ENCODE peak calls at places on chromosomes 16 and 17, in six cellular contexts. C, M, T, V, P and R are unnamed samples.

GRCh38 chr17:1649844-1650409 is at the start of gene RILP:
- DNase-seq in V (peak; percentile 83), P (peak; percentile 61), T (peak; percentile 87), C (peak; percentile 76), M (peak; percentile 91), R (peak; percentile 88)

GRCh38 chr16:5336898-5337297 is 239.3 kb upstream of the EEF2KMT start:
- DNase-seq in M (no peak), C (no peak), T (no peak), P (no peak), V (no peak), R (no peak)

GRCh38 chr16:19696312-19696711 is 21.7 kb downstream of the KNOP1 start:
- DNase-seq in T (peak; percentile 71), P (peak; percentile 94), C (peak; percentile 83), M (peak; percentile 92), V (no peak), R (peak; percentile 95)

GRCh38 chr16:64920211-64920610 is 201.7 kb downstream of the CDH11 start:
- DNase-seq in V (no peak), P (no peak), C (no peak), T (no peak), M (no peak), R (peak; percentile 1)

GRCh38 chr16:64152010-64152767 is 969.7 kb downstream of the CDH11 start:
- DNase-seq in M (no peak), C (no peak), T (no peak), P (no peak), V (no peak), R (peak; percentile 5)

GRCh38 chr17:18093616-18094408 is 6.1 kb downstream of the DRG2 start:
- DNase-seq in P (peak; percentile 50), T (peak; percentile 44), C (peak; percentile 85), M (no peak), V (peak; percentile 77), R (peak; percentile 88)

GRCh38 chr16:66741131-66741900 is 10.1 kb downstream of the DYNC1LI2 start:
- DNase-seq in C (peak; percentile 74), T (peak; percentile 82), P (peak; percentile 99), V (no peak), M (peak; percentile 89), R (peak; percentile 96)

GRCh38 chr16:26454102-26454501 is 612.6 kb upstream of the C16orf82 start:
- DNase-seq in M (no peak), V (no peak), T (no peak), P (no peak), C (peak; percentile 5), R (no peak)

GRCh38 chr17:10755592-10756127 is 25.8 kb upstream of the TMEM220 start:
- DNase-seq in M (no peak), C (no peak), V (no peak), T (no peak), P (no peak), R (no peak)

GRCh38 chr17:68319420-68320162 is 28.3 kb downstream of the ARSG start:
- DNase-seq in M (no peak), P (no peak), T (no peak), V (no peak), C (no peak), R (no peak)

GRCh38 chr17:16941072-16941641 is 30.8 kb downstream of the TNFRSF13B start:
- DNase-seq in C (peak; percentile 73), M (no peak), T (no peak), P (no peak), V (no peak), R (peak; percentile 42)

GRCh38 chr17:3886776-3887175 is 6.1 kb downstream of the CAMKK1 start:
- DNase-seq in M (no peak), P (no peak), V (no peak), C (no peak), T (no peak), R (no peak)

GRCh38 chr16:67897231-67897630 is 4.2 kb downstream of the PSKH1 start:
- DNase-seq in P (peak; percentile 95), V (no peak), M (no peak), C (no peak), T (no peak), R (peak; percentile 95)

GRCh38 chr17:80604007-80604728 is 59.5 kb downstream of the RPTOR start:
- DNase-seq in P (no peak), V (no peak), T (no peak), C (no peak), M (no peak), R (no peak)

GRCh38 chr17:32267690-32268205 is 2.1 kb downstream of the RHBDL3 start:
- DNase-seq in P (no peak), V (peak; percentile 59), T (no peak), M (no peak), C (no peak), R (peak; percentile 89)

GRCh38 chr16:3999479-3999868 is 116.8 kb downstream of the ADCY9 start:
- DNase-seq in P (no peak), C (no peak), V (peak; percentile 72), T (peak; percentile 63), M (no peak), R (peak; percentile 86)

GRCh38 chr16:74825941-74826340 is 51.3 kb upstream of the FA2H start:
- DNase-seq in P (no peak), M (no peak), T (no peak), C (no peak), V (no peak), R (no peak)

GRCh38 chr17:80501739-80502577 is 25.6 kb upstream of the NPTX1 start:
- DNase-seq in V (peak; percentile 52), P (no peak), T (no peak), M (peak; percentile 29), C (no peak), R (peak; percentile 91)

GRCh38 chr17:82629748-82630147 is 18.5 kb downstream of the WDR45B start:
- DNase-seq in T (no peak), V (no peak), M (no peak), P (no peak), C (no peak), R (no peak)
- H3K36me3 ChIP-seq in T (peaks cover 21% of the 10 kb centered on the region), V (peaks cover 19% of the 10 kb centered on the region), M (no peaks in the 10 kb centered on the region), P (peaks cover 30% of the 10 kb centered on the region), C (peaks cover 55% of the 10 kb centered on the region), R (peaks cover 44% of the 10 kb centered on the region)

GRCh38 chr16:821751-822150 is 21.2 kb upstream of the GNG13 start:
- DNase-seq in T (no peak), V (peak; percentile 86), C (no peak), P (no peak), M (no peak), R (no peak)

GRCh38 chr16:824194-824593 is 23.7 kb upstream of the GNG13 start:
- DNase-seq in M (no peak), T (no peak), C (no peak), P (no peak), V (no peak), R (no peak)

GRCh38 chr16:820730-821129 is 20.2 kb upstream of the GNG13 start:
- DNase-seq in P (no peak), C (no peak), M (no peak), V (no peak), T (no peak), R (no peak)

GRCh38 chr16:822909-823297 is 22.4 kb upstream of the GNG13 start:
- DNase-seq in V (no peak), P (no peak), T (no peak), C (no peak), M (no peak), R (no peak)

GRCh38 chr16:822174-822908 is 21.8 kb upstream of the GNG13 start:
- DNase-seq in T (no peak), C (no peak), M (no peak), P (no peak), V (no peak), R (no peak)
- H3K27me3 ChIP-seq in T (peaks cover 78% of the 10 kb centered on the region), C (no peaks in the 10 kb centered on the region), M (peaks cover 52% of the 10 kb centered on the region), P (no peaks in the 10 kb centered on the region), V (no peaks in the 10 kb centered on the region), R (peaks cover 34% of the 10 kb centered on the region)

GRCh38 chr17:20046629-20047028 is 37.5 kb downstream of the SPECC1 start:
- DNase-seq in M (no peak), V (peak; percentile 25), P (no peak), C (no peak), T (no peak), R (no peak)

GRCh38 chr17:20045476-20045875 is 36.3 kb downstream of the SPECC1 start:
- DNase-seq in M (no peak), C (no peak), T (no peak), V (no peak), P (no peak), R (no peak)

GRCh38 chr17:20040216-20040615 is 31.1 kb downstream of the SPECC1 start:
- DNase-seq in V (no peak), T (no peak), M (no peak), C (no peak), P (no peak), R (no peak)

GRCh38 chr17:20043034-20043433 is 33.9 kb downstream of the SPECC1 start:
- DNase-seq in T (no peak), V (no peak), M (no peak), P (no peak), C (no peak), R (no peak)
- H3K36me3 ChIP-seq in T (no peaks in the 10 kb centered on the region), V (no peaks in the 10 kb centered on the region), M (no peaks in the 10 kb centered on the region), P (no peaks in the 10 kb centered on the region), C (no peaks in the 10 kb centered on the region), R (no peaks in the 10 kb centered on the region)

DNA sequence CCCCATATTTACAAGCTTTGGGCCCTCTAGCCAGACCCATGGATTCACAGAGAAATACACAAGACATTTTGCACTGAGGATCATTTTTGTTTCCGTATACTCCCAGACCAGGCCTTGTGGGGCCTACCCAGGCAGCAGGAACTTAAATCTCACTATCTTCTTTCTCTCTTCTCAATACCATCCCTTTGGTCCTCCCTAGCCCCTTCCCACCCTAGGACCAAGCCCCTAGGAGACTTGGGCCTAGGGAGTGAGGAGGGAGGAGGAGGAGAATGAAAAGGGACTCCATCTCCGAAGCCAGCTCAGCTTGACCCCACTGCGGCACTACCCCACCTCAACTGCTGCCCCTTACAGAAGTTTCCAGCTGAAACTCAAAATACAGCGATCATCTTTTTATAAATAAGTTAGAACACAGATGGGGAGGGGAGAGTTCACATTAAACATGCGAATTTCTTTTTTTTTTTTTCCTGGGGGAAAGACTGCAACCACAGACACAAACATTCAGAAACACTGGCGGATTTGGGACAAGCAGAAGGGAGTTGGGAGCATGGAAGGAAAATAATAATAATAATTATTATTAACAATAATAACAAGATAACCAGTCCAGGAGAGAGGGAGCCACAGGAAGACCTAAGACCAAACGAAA is 1.5 kb upstream of the HOXB3 start:
- DNase-seq in V (no peak), M (no peak), P (no peak), T (no peak), C (no peak), R (no peak)
- H3K27me3 ChIP-seq in V (peaks cover 99% of the 10 kb centered on the region), M (peaks cover 5% of the 10 kb centered on the region), P (no peaks in the 10 kb centered on the region), T (peaks cover 100% of the 10 kb centered on the region), C (no peaks in the 10 kb centered on the region), R (peaks cover 95% of the 10 kb centered on the region)

DNA sequence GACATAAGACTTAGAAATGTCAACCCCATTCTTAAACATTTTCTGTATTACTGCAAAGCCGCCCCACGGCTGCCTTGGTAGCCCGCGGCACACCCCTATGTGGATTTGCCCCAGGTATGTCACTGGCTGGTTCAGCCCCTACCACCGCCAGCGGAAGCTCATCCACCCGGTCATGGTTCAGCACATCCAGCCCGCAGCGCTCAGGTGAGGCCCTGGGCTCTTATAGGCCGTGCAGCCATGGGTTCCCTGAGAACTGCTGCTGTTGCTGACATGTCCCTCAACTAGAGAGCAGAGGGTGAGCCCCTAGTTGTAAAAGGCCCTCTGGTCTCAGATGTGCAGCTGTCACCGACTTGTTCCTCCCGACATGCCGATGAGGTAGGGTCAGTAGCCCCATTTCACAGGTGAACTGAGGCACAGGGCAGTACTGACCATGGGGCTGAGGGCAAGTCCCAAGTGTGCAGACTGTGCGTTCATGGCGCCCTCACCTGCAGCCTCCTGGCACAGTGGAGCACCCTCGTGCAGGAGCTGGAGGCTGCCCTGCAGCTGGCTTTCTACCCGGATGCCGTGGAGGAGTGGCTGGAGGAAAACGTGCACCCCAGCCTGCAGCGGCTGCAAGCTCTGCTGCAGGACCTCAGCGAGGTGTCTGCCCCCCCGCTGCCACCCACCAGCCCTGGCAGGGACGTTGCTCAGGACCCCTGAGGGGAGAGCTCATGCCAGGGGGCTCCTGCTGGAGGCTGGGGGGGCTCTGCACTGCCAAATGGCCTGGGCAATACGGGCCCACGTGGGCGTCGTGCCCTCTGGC is 8.7 kb downstream of the CYBC1 start:
- DNase-seq in C (no peak), M (no peak), P (no peak), V (peak; percentile 62), T (peak; percentile 23), R (peak; percentile 87)
- H3K36me3 ChIP-seq in C (no peaks in the 10 kb centered on the region), M (no peaks in the 10 kb centered on the region), P (peaks cover 13% of the 10 kb centered on the region), V (peaks cover 1% of the 10 kb centered on the region), T (no peaks in the 10 kb centered on the region), R (peaks cover 11% of the 10 kb centered on the region)